ENCODE peak calls at places on chromosomes 12 and 14, in seven cellular contexts. J, M, W, U, Q, O and F are unnamed samples.

GRCh38 chr12:49784756-49785409 is 43.3 kb downstream of the NCKAP5L start:
- DNase-seq in J (no peak), M (no peak), W (no peak), U (no peak), Q (no peak), O (peak), F (no peak)

GRCh38 chr12:32051511-32052299 is 54.9 kb upstream of the BICD1 start:
- DNase-seq in J (no peak), M (no peak), W (peak), U (no peak), Q (no peak), O (no peak), F (no peak)

GRCh38 chr12:116397148-116397547 is 119.7 kb upstream of the MED13L start:
- DNase-seq in J (no peak), M (no peak), W (no peak), U (no peak), Q (no peak), O (no peak), F (no peak)

GRCh38 chr14:95533391-95533821 is 1.4 kb upstream of the GLRX5 start:
- DNase-seq in J (no peak), M (no peak), W (no peak), U (peak), Q (no peak), O (no peak), F (no peak)

GRCh38 chr14:20873370-20874177 is 17.6 kb upstream of the RNASE3 start:
- DNase-seq in J (peak), M (peak), W (peak), U (peak), Q (peak), O (peak), F (no peak)

GRCh38 chr12:71955946-71956345 is 17.3 kb downstream of the TPH2 start:
- DNase-seq in J (no peak), M (no peak), W (no peak), U (no peak), Q (no peak), O (no peak), F (no peak)

GRCh38 chr14:34363733-34364134 is 98.3 kb downstream of the SPTSSA start:
- DNase-seq in J (no peak), M (no peak), W (no peak), U (no peak), Q (no peak), O (no peak), F (no peak)

GRCh38 chr12:100566887-100567637 is 6.4 kb upstream of the GAS2L3 start:
- DNase-seq in J (no peak), M (no peak), W (no peak), U (no peak), Q (no peak), O (no peak), F (no peak)

GRCh38 chr12:25072901-25073645 is 121.9 kb downstream of the DNAI7 start:
- DNase-seq in J (no peak), M (no peak), W (no peak), U (no peak), Q (no peak), O (no peak), F (no peak)

GRCh38 chr14:42222924-42223471 is 616.3 kb downstream of the LRFN5 start:
- DNase-seq in J (peak), M (no peak), W (no peak), U (no peak), Q (no peak), O (no peak), F (no peak)

GRCh38 chr12:12892670-12893290 is 1.4 kb downstream of the GPRC5A start:
- DNase-seq in J (peak), M (no peak), W (no peak), U (no peak), Q (no peak), O (no peak), F (no peak)

GRCh38 chr12:12890492-12890814 is 909 bp upstream of the GPRC5A start:
- DNase-seq in J (no peak), M (no peak), W (no peak), U (no peak), Q (no peak), O (no peak), F (no peak)

GRCh38 chr12:12891646-12892355 is 439 bp downstream of the GPRC5A start:
- DNase-seq in J (no peak), M (no peak), W (no peak), U (no peak), Q (no peak), O (no peak), F (no peak)

GRCh38 chr12:12889701-12890100 is 1.7 kb upstream of the GPRC5A start:
- DNase-seq in J (no peak), M (no peak), W (no peak), U (no peak), Q (no peak), O (no peak), F (no peak)

DNA sequence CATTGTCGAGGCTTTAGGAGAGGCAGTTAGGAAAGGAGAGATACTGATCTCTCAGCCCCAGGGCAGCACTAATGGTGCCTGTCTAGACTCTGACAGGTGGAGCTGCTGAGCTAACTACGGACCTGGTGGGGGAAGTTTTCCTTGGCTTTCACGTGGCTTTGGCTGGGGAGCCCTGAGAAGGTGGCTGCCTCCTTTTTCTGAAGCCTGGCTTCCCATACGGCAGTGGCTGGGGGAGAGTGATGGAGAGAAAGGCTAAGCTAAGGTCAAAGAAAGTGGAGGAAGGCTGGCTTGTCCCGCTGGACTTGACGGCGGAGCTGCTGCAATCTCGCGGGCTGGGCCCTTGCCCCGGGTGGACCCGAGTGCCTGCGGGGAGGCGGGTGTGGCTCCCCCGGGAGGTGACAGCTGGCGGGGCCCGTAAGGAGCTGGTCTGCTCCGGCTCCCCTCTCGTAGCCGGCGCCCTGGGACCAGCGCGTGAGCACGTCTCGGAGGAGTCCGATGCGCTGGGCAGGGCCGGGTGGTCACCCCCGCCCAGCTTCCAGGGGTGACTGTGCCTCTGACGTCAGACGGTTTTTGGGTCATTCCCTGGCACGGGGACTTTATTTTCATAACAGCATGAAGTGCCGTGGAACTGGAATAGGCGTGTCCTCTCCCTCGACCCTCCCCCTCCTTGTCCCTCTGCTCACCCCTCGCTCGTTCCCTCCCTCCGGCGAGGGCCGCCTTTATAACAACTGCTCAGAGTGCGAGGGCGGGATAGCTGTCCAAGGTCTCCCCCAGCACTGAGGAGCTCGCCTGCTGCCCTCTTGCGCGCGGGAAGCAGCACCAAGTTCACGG is at the start of gene GPRC5A:
- DNase-seq in J (peak), M (peak), W (peak), U (peak), Q (peak), O (peak), F (peak)
- TF ChIP-seq POLR2A in J (peak), M (peak), W (peak), U (peak), Q (no peak), O (no peak), F (peak)

GRCh38 chr12:93573552-93574223 is 1.2 kb downstream of the SOCS2 start:
- DNase-seq in J (peak), M (no peak), W (no peak), U (no peak), Q (no peak), O (no peak), F (no peak)
- H3K4me3 ChIP-seq in J (peak), M (peak), W (no peak), U (peak), Q (peak), O (peak), F (peak)

GRCh38 chr12:76043377-76043776 is 11.8 kb upstream of the PHLDA1 start:
- DNase-seq in J (no peak), M (no peak), W (no peak), U (no peak), Q (no peak), O (no peak), F (no peak)
- TF ChIP-seq POLR2AphosphoS5 in J (no peak), M (no peak), W (no peak), U (no peak), Q (no peak), O (no peak), F (no peak)

DNA sequence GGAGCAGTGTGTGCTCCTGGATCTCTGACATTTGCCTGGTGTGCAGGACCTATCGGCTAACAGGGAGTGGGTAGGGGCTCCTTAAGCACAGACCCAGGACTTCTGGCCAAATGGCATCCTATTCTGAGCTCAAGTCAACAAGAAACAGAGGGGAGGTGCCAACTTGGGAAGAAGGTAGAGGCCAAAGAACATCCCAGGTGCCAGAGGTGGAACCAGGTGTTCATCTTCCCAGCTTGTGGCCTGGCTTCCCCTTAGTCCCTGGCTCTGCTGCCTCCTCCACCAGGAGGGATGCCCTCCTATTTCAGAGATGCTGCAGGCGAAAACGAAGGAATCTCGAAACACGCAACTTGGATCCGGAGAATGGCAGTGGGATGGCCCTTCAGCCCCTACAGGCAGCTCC is 6.2 kb downstream of the SLC39A5 start:
- DNase-seq in J (no peak), M (no peak), W (no peak), U (no peak), Q (no peak), O (no peak), F (no peak)
- TF ChIP-seq POLR2A in J (no peak), M (no peak), W (no peak), U (no peak), Q (no peak), O (no peak), F (no peak)

GRCh38 chr12:111407371-111408115 is 1.8 kb downstream of the SH2B3 start:
- DNase-seq in J (no peak), M (no peak), W (no peak), U (no peak), Q (no peak), O (no peak), F (no peak)

GRCh38 chr12:111409403-111410228 is 3.9 kb downstream of the SH2B3 start:
- DNase-seq in J (no peak), M (peak), W (no peak), U (no peak), Q (no peak), O (peak), F (no peak)

GRCh38 chr12:111406474-111407370 is 999 bp downstream of the SH2B3 start:
- DNase-seq in J (no peak), M (peak), W (no peak), U (no peak), Q (no peak), O (no peak), F (no peak)

GRCh38 chr12:111408686-111409402 is 3.1 kb downstream of the SH2B3 start:
- DNase-seq in J (no peak), M (no peak), W (no peak), U (no peak), Q (no peak), O (no peak), F (no peak)

GRCh38 chr12:111408116-111408440 is 2.4 kb downstream of the SH2B3 start:
- DNase-seq in J (no peak), M (no peak), W (no peak), U (no peak), Q (no peak), O (no peak), F (no peak)
- H3K4me3 ChIP-seq in J (no peak), M (peak), W (no peak), U (peak), Q (no peak), O (peak), F (peak)